ENCODE peak calls at places on chromosomes 7 and 10, in ten cellular contexts. A is astrocyte of the spinal cord, F is AG04450, W is cardiac muscle cell, P is dorsolateral prefrontal cortex, G is fibroblast of the aortic adventitia, S is IMR-90, B is prostate gland, V is A549, Y is lung. X is an unnamed sample.

GRCh38 chr10:121846555-121846954 is 81.3 kb downstream of the ATE1 start:
- DNase-seq in A (no peak), F (no peak), W (no peak), P (no peak), G (no peak), S (no peak), B (no peak), V (no peak), Y (no peak), X (no peak)

GRCh38 chr10:115117301-115117700 is 24.1 kb downstream of the ATRNL1 start:
- DNase-seq in A (no peak), F (no peak), W (no peak), P (no peak), G (no peak), S (no peak), B (no peak), V (no peak), Y (no peak), X (no peak)

GRCh38 chr10:129868470-129869035 is 95.5 kb downstream of the EBF3 start:
- DNase-seq in A (no peak), F (no peak), W (no peak), P (no peak), G (no peak), S (no peak), B (no peak), V (no peak), Y (no peak), X (no peak)

GRCh38 chr10:102675151-102675886 is 31.0 kb downstream of the TRIM8 start:
- DNase-seq in A (no peak), F (no peak), W (no peak), P (peak), G (no peak), S (no peak), B (no peak), V (no peak), Y (no peak), X (no peak)

GRCh38 chr7:3518546-3518945 is 217.5 kb downstream of the SDK1 start:
- DNase-seq in A (no peak), F (no peak), W (no peak), P (no peak), G (peak), S (no peak), B (no peak), V (no peak), Y (no peak), X (peak)

GRCh38 chr10:94016727-94017714 is 23.3 kb downstream of the PLCE1 start:
- DNase-seq in A (peak), F (no peak), W (no peak), P (no peak), G (peak), S (peak), B (no peak), V (no peak), Y (no peak), X (no peak)

GRCh38 chr10:97356318-97356914 is 21.9 kb upstream of the FRAT2 start:
- DNase-seq in A (no peak), F (no peak), W (no peak), P (no peak), G (no peak), S (no peak), B (no peak), V (no peak), Y (no peak), X (no peak)

GRCh38 chr7:150428671-150429451 is 21.6 kb upstream of the GIMAP8 start:
- DNase-seq in A (peak), F (peak), W (peak), P (peak), G (peak), S (peak), B (peak), V (peak), Y (no peak), X (peak)

GRCh38 chr7:15620491-15621185 is 58.8 kb upstream of the AGMO start:
- DNase-seq in A (no peak), F (no peak), W (peak), P (no peak), G (no peak), S (no peak), B (no peak), V (no peak), Y (no peak), X (no peak)

GRCh38 chr10:6924166-6924565 is 344.1 kb upstream of the PRKCQ start:
- DNase-seq in A (peak), F (no peak), W (peak), P (no peak), G (peak), S (peak), B (no peak), V (peak), Y (no peak), X (no peak)

GRCh38 chr7:36473454-36474282 is 84.0 kb downstream of the ANLN start:
- DNase-seq in A (no peak), F (no peak), W (peak), P (peak), G (no peak), S (no peak), B (no peak), V (peak), Y (no peak), X (no peak)

GRCh38 chr7:134427896-134428295 is 31.0 kb downstream of the AKR1B1 start:
- DNase-seq in A (peak), F (no peak), W (no peak), P (no peak), G (no peak), S (no peak), B (no peak), V (no peak), Y (no peak), X (no peak)

GRCh38 chr10:1492641-1493040 is 244.7 kb downstream of the ADARB2 start:
- DNase-seq in A (no peak), F (no peak), W (no peak), P (no peak), G (no peak), S (no peak), B (no peak), V (no peak), Y (no peak), X (no peak)

GRCh38 chr10:20958764-20959163 is 61.7 kb upstream of the NEBL start:
- DNase-seq in A (no peak), F (no peak), W (no peak), P (no peak), G (no peak), S (no peak), B (no peak), V (no peak), Y (no peak), X (no peak)

GRCh38 chr7:151117565-151117964 is 31.3 kb downstream of the AGAP3 start:
- DNase-seq in A (no peak), F (no peak), W (no peak), P (no peak), G (no peak), S (no peak), B (no peak), V (no peak), Y (no peak), X (no peak)

GRCh38 chr7:19958309-19958896 is 185.0 kb upstream of the TMEM196 start:
- DNase-seq in A (peak), F (no peak), W (peak), P (no peak), G (peak), S (peak), B (no peak), V (peak), Y (no peak), X (no peak)

GRCh38 chr10:29117781-29118180 is 171.1 kb upstream of the LYZL1 start:
- DNase-seq in A (no peak), F (no peak), W (no peak), P (no peak), G (no peak), S (no peak), B (no peak), V (no peak), Y (no peak), X (no peak)

GRCh38 chr7:90655566-90655965 is 59.4 kb downstream of the CDK14 start:
- DNase-seq in A (peak), F (peak), W (peak), P (no peak), G (peak), S (peak), B (no peak), V (no peak), Y (no peak), X (no peak)

GRCh38 chr7:2223321-2223720 is 9.4 kb downstream of the MAD1L1 start:
- DNase-seq in A (no peak), F (no peak), W (no peak), P (no peak), G (no peak), S (no peak), B (no peak), V (no peak), Y (no peak), X (no peak)

GRCh38 chr7:137081694-137082093 is 213.2 kb downstream of the CHRM2 start:
- DNase-seq in A (peak), F (peak), W (peak), P (no peak), G (peak), S (peak), B (no peak), V (no peak), Y (peak), X (no peak)

GRCh38 chr10:29461042-29461441 is 172.2 kb downstream of the LYZL1 start:
- DNase-seq in A (no peak), F (no peak), W (no peak), P (no peak), G (no peak), S (no peak), B (no peak), V (no peak), Y (no peak), X (no peak)

GRCh38 chr10:100186253-100186780 is 488 bp upstream of the ERLIN1 start:
- DNase-seq in A (no peak), F (no peak), W (peak), P (no peak), G (peak), S (peak), B (peak), V (peak), Y (peak), X (no peak)

GRCh38 chr10:112461029-112461887 is 14.2 kb downstream of the VTI1A start:
- DNase-seq in A (peak), F (peak), W (peak), P (no peak), G (peak), S (peak), B (no peak), V (peak), Y (no peak), X (no peak)

GRCh38 chr7:33186187-33186586 is 56.8 kb downstream of the BBS9 start:
- DNase-seq in A (peak), F (no peak), W (peak), P (no peak), G (peak), S (peak), B (no peak), V (peak), Y (no peak), X (no peak)

GRCh38 chr10:91194497-91195179 is 25.8 kb upstream of the PCGF5 start:
- DNase-seq in A (peak), F (no peak), W (peak), P (no peak), G (peak), S (peak), B (no peak), V (no peak), Y (no peak), X (no peak)

GRCh38 chr7:148433521-148434180 is 156.9 kb upstream of the C7orf33 start:
- DNase-seq in A (no peak), F (no peak), W (no peak), P (no peak), G (no peak), S (no peak), B (no peak), V (no peak), Y (no peak), X (no peak)

GRCh38 chr7:24463474-24463873 is 109.8 kb upstream of the PALS2 start:
- DNase-seq in A (no peak), F (no peak), W (no peak), P (no peak), G (no peak), S (no peak), B (no peak), V (no peak), Y (no peak), X (no peak)

GRCh38 chr7:157056957-157057902 is 46.8 kb upstream of the MNX1 start:
- DNase-seq in A (no peak), F (no peak), W (no peak), P (no peak), G (no peak), S (no peak), B (no peak), V (no peak), Y (no peak), X (peak)

GRCh38 chr7:25521236-25521635 is 292.9 kb upstream of the NPVF start:
- DNase-seq in A (no peak), F (no peak), W (no peak), P (no peak), G (no peak), S (no peak), B (no peak), V (no peak), Y (no peak), X (no peak)

GRCh38 chr7:1343551-1343950 is 110.9 kb downstream of the UNCX start:
- DNase-seq in A (no peak), F (no peak), W (no peak), P (no peak), G (no peak), S (no peak), B (no peak), V (no peak), Y (no peak), X (no peak)

GRCh38 chr7:139230774-139231512 is at the start of gene UBN2:
- DNase-seq in A (peak), F (peak), W (peak), P (peak), G (peak), S (peak), B (peak), V (peak), Y (peak), X (peak)

GRCh38 chr7:139231513-139232376 is 708 bp downstream of the UBN2 start:
- DNase-seq in A (no peak), F (no peak), W (peak), P (no peak), G (peak), S (peak), B (peak), V (peak), Y (peak), X (no peak)

GRCh38 chr7:139230484-139230773 is 608 bp upstream of the UBN2 start:
- DNase-seq in A (no peak), F (no peak), W (no peak), P (no peak), G (no peak), S (no peak), B (no peak), V (no peak), Y (no peak), X (no peak)

GRCh38 chr7:139232377-139232717 is 1.3 kb downstream of the UBN2 start:
- DNase-seq in A (no peak), F (no peak), W (no peak), P (no peak), G (no peak), S (peak), B (peak), V (no peak), Y (no peak), X (no peak)

DNA sequence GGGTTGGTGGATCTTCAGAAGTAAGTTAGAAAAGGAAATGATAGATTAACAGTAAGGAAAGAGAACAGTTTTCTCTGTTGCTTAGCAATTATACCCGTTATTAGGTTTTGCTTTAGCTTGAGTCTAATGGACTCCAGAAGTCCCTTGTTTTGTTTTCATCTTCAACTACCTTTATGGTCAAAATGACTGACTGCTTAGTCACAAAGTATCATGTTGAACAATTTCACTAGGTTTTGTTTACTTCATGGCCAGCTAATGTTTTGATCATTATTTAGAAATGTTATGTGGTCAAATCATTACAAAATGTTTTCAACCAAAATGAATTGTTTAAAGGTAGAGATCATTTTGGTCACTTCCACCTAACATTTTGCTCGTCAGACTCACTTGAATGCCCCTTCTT is 1.9 kb downstream of the UBN2 start:
- DNase-seq in A (peak), F (peak), W (no peak), P (no peak), G (peak), S (peak), B (no peak), V (no peak), Y (no peak), X (no peak)
- H3K4me3 ChIP-seq in A (peak), F (peak), W (peak), P (peak), G (peak), S (peak), B (peak), V (peak), Y (no peak), X (peak)

GRCh38 chr10:132577350-132578005 is 39.9 kb downstream of the INPP5A start:
- DNase-seq in A (no peak), F (no peak), W (peak), P (peak), G (no peak), S (no peak), B (no peak), V (peak), Y (no peak), X (no peak)
- TF ChIP-seq CTCF in A (peak), F (no peak), W (peak), P (no peak), G (no peak), S (peak), B (no peak), V (peak), Y (no peak), X (peak)

DNA sequence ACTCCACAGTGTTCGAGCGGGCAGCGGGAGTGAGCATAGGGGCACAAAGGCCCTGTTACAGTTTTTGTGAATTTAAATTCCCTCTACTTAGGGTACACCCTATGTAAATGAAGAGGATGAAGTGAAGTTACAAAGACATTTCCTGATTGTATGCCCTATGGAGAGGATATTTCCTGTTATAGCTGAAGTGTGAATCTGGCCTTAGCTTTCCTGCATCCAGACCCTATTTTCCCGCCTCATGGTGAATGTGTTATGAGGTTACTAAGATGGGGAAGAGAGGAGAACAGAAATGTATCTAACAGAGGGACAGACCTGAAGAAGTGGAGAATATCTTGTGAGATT is 37.8 kb upstream of the COMMD3 start:
- DNase-seq in A (no peak), F (no peak), W (no peak), P (no peak), G (no peak), S (no peak), B (no peak), V (no peak), Y (no peak), X (no peak)
- H3K4me3 ChIP-seq in A (no peak), F (no peak), W (no peak), P (no peak), G (no peak), S (no peak), B (no peak), V (no peak), Y (no peak), X (no peak)

GRCh38 chr10:87817873-87818504 is at the start of gene ATAD1:
- DNase-seq in A (peak), F (peak), W (peak), P (peak), G (peak), S (peak), B (peak), V (peak), Y (peak), X (peak)
- TF ChIP-seq CTCF in A (peak), F (peak), W (peak), P (no peak), G (peak), S (peak), B (peak), V (no peak), Y (peak), X (no peak)

X was measured in LNCaP clone FGC.